ENCODE peak calls at places on chromosomes 12 and 14, in four cellular contexts. S, A, E and L are unnamed samples. For H3K27me3, the result is how much of the 10 kb centered on the place peaks cover.

GRCh38 chr14:71321556-71322315 is 414.5 kb downstream of the PCNX1 start:
- DNase-seq in S (no peak), A (peak), E (peak), L (no peak)

GRCh38 chr12:80509781-80510556 is 65.9 kb downstream of the PTPRQ start:
- DNase-seq in S (no peak), A (no peak), E (no peak), L (no peak)

GRCh38 chr14:77037338-77037782 is 8.9 kb upstream of the IRF2BPL start:
- DNase-seq in S (no peak), A (no peak), E (no peak), L (no peak)

GRCh38 chr12:48191096-48191495 is 7.7 kb downstream of the CCDC184 start:
- DNase-seq in S (no peak), A (no peak), E (no peak), L (no peak)

GRCh38 chr14:59244581-59244980 is 56.1 kb downstream of the DAAM1 start:
- DNase-seq in S (no peak), A (no peak), E (no peak), L (no peak)

GRCh38 chr12:442235-442884 is 17.4 kb upstream of the B4GALNT3 start:
- DNase-seq in S (peak), A (peak), E (peak), L (peak)

GRCh38 chr14:98014851-98015615 is 1217.9 kb downstream of the VRK1 start:
- DNase-seq in S (no peak), A (no peak), E (no peak), L (no peak)

GRCh38 chr12:131834798-131835615 is 6.8 kb downstream of the MMP17 start:
- DNase-seq in S (no peak), A (no peak), E (no peak), L (peak)

GRCh38 chr12:75977952-75978671 is 53.5 kb downstream of the PHLDA1 start:
- DNase-seq in S (peak), A (peak), E (peak), L (peak)

GRCh38 chr12:51270847-51271518 is 768 bp upstream of the SMAGP start:
- DNase-seq in S (no peak), A (peak), E (peak), L (no peak)

GRCh38 chr12:51269174-51270066 is 795 bp downstream of the SMAGP start:
- DNase-seq in S (peak), A (peak), E (peak), L (peak)

GRCh38 chr12:51265024-51265423 is 5.2 kb downstream of the SMAGP start:
- DNase-seq in S (no peak), A (no peak), E (no peak), L (no peak)

GRCh38 chr12:51275088-51275487 is 4.9 kb upstream of the SMAGP start:
- DNase-seq in S (no peak), A (no peak), E (no peak), L (no peak)

DNA sequence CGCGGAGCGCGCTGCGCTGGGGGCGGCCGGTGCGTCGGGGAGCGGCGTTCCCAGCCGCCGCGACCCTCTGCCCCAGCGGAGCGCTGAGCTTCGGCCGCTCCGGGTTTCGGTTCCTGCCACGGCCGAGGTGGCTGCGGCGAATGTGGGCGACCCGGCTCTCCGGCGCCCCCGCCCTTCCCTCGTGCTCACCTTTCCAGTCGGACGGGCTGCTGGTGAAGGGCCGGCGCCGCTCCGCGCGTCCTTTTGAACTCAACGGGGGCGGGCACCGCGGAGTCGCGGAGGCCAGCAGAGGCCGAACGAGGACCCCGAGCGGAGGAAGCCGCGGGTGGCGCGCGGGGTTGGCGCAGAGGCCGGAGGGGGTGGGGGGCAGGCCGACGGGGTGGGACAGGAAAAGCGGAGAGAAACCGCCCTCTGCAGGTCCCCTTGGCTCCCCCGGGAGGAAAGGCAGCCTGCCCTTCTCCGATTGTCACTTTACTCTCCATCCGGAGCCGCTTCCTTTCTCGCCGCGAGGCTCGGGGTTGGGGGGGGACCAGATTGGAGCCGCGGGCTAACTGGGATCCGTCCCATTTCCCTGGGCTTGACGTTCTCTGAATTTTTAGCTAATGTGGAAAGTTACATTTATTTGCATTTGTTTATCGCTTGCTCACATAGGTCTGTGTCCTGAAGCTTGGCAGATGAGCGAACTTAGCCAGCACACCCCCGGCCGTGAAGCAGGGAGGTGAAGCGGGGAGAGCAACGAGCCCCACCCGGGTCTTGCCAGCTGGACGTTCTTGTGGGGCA is at the start of gene SMAGP:
- DNase-seq in S (peak), A (peak), E (peak), L (peak)
- TF ChIP-seq POLR2A in S (no peak), A (peak), E (peak), L (no peak)

GRCh38 chr14:64038857-64039542 is 186.2 kb downstream of the SYNE2 start:
- DNase-seq in S (no peak), A (no peak), E (no peak), L (no peak)

GRCh38 chr14:64045091-64045490 is 192.3 kb downstream of the SYNE2 start:
- DNase-seq in S (no peak), A (no peak), E (no peak), L (no peak)

GRCh38 chr14:64035143-64035542 is 182.3 kb downstream of the SYNE2 start:
- DNase-seq in S (no peak), A (no peak), E (no peak), L (no peak)

DNA sequence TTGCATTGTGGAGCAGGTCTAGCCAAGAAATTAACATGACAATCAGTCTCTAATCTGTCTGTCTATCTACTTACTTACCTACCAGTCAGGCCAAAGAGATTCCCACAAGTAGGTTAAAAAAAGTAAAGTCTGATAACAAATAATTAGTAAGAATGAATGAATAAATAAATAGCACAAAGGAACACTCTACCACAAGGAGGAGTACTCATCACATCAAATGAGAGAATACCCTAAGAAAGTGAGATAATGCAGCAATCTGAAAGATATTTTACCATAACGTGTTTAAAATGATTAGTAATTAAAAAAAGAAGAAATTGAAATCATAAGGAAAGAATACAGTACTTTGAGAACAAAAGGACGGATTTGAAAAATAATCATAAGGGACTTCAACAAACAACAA is 187.2 kb downstream of the SYNE2 start:
- DNase-seq in S (no peak), A (no peak), E (no peak), L (no peak)
- H3K27ac ChIP-seq in S (no peak), A (no peak), E (no peak), L (no peak)

GRCh38 chr12:4745249-4745648 is 25.0 kb downstream of the GALNT8 start:
- DNase-seq in S (no peak), A (no peak), E (no peak), L (no peak)

GRCh38 chr12:4743046-4743445 is 22.8 kb downstream of the GALNT8 start:
- DNase-seq in S (no peak), A (no peak), E (no peak), L (no peak)

GRCh38 chr12:4742421-4742970 is 22.3 kb downstream of the GALNT8 start:
- DNase-seq in S (no peak), A (no peak), E (no peak), L (no peak)

GRCh38 chr12:4744709-4745108 is 24.5 kb downstream of the GALNT8 start:
- DNase-seq in S (no peak), A (no peak), E (no peak), L (no peak)
- H3K27me3 ChIP-seq in S (under half), A (under half), E (under half), L (under half)

GRCh38 chr14:56895154-56895553 is 84.9 kb upstream of the OTX2 start:
- DNase-seq in S (no peak), A (no peak), E (no peak), L (no peak)
- TF ChIP-seq POLR2A in S (no peak), A (no peak), E (no peak), L (no peak)

DNA sequence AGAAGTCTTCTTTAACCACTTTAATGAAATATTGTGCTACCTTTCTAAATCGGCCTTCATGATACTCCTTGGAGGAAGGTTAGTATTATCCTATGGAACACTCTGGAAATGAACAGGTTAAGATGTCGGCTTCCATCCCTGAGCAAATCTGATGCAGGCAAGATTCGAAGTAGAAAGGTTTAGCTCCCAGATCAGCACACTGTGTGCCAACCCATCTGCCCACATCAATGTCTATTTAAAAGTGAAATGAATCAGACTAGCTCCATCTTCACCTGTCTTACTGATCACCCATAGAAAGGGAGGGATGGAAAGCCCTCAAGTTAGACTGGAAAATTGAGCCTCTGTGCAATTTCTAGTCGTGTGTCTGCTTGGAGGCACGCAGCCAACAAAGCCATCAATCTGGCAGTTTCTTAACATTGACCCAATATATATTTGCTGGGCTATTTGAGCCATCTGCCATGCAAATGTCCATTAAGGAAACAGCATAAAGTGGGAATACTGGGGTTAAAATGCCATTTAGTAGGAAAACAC is 506.1 kb downstream of the RMST start:
- DNase-seq in S (no peak), A (no peak), E (no peak), L (no peak)
- H3K27ac ChIP-seq in S (no peak), A (no peak), E (no peak), L (no peak)

GRCh38 chr14:89956294-89957009 is 725 bp downstream of the TDP1 start:
- DNase-seq in S (peak), A (peak), E (peak), L (peak)
- H3K27me3 ChIP-seq in S (under half), A (under half), E (under half), L (under half)

GRCh38 chr12:121889267-121889624 is 656 bp downstream of the PSMD9 start:
- DNase-seq in S (no peak), A (no peak), E (no peak), L (no peak)

GRCh38 chr12:121893901-121894540 is 5.4 kb downstream of the PSMD9 start:
- DNase-seq in S (no peak), A (peak), E (peak), L (peak)

GRCh38 chr12:121892673-121893561 is 4.3 kb downstream of the PSMD9 start:
- DNase-seq in S (no peak), A (no peak), E (no peak), L (no peak)

GRCh38 chr12:121888083-121888477 is 510 bp upstream of the PSMD9 start:
- DNase-seq in S (no peak), A (no peak), E (no peak), L (no peak)

DNA sequence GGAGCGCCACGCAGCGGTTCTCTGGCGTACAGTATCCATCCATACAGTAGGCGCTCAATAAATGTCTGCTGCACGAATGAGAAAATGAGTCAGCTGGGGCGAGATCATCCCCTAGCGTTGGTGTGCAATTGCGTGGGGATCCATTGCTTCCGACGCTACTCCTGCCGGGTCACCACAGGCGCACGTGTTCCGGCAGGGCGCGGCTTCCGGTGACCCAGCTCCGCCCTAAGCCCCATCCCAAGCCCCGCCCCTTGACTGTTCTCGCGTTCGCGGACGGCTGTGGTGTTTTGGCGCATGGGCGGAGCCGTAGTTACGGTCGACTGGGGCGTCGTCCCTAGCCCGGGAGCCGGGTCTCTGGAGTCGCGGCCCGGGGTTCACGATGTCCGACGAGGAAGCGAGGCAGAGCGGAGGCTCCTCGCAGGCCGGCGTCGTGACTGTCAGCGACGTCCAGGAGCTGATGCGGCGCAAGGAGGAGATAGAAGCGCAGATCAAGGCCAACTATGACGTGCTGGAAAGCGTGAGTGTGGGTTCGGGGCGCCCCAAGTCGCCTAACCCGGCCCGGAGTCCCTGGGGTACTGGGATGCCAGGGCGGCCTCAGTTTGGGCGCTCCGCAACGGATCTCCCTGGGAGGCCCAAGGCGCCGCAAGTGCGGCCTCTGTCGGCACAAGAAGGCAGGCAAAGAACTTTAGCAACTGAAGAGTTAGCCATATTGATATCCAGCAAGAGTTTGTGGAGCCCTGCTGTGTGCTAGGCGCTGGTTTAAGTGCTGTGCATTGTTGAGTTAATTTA is at the start of gene PSMD9:
- DNase-seq in S (peak), A (peak), E (peak), L (peak)
- TF ChIP-seq POLR2A in S (no peak), A (peak), E (peak), L (no peak)

GRCh38 chr12:110248096-110248447 is 33.0 kb upstream of the ATP2A2 start:
- DNase-seq in S (no peak), A (no peak), E (peak), L (peak)

GRCh38 chr12:110247340-110248095 is 33.5 kb upstream of the ATP2A2 start:
- DNase-seq in S (no peak), A (peak), E (peak), L (peak)

GRCh38 chr12:110251381-110251780 is 29.7 kb upstream of the ATP2A2 start:
- DNase-seq in S (no peak), A (no peak), E (no peak), L (no peak)

GRCh38 chr12:110249716-110250225 is 31.3 kb upstream of the ATP2A2 start:
- DNase-seq in S (no peak), A (peak), E (peak), L (peak)

GRCh38 chr12:110249105-110249504 is 31.9 kb upstream of the ATP2A2 start:
- DNase-seq in S (no peak), A (no peak), E (no peak), L (no peak)
- H3K27ac ChIP-seq in S (no peak), A (peak), E (peak), L (peak)

DNA sequence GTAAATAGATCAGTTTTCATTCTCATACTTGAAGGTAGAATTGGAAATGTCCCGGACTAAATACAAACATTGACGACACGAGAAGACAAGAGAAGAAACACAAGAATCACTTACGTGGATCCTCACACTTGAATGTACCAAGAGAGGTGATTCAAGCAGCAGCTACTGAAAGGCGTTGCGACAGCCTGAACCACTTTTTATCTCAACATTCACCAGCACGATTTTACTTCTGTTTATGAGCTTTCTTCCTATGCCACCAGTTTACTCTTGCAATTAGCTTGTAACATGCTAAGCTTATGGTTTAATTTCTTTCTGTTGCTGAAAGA is 3.5 kb upstream of the FZD10 start:
- DNase-seq in S (no peak), A (no peak), E (no peak), L (no peak)
- H3K27me3 ChIP-seq in S (under half), A (under half), E (under half), L (under half)

GRCh38 chr12:4271433-4272013 is 2.0 kb upstream of the CCND2 start:
- DNase-seq in S (no peak), A (no peak), E (no peak), L (no peak)
- TF ChIP-seq POLR2A in S (no peak), A (no peak), E (peak), L (no peak)